ENCODE peak calls at places on chromosome 10, in seven cellular contexts. D is tibial nerve, O is BE2C, P is adrenal gland, C is IMR-90, R is GM12865, V is astrocyte of the spinal cord. W is an unnamed sample.

GRCh38 chr10:115432188-115432819 is 339.1 kb downstream of the ATRNL1 start:
- DNase-seq in P (no peak), C (peak; percentile 6), R (peak; percentile 7), O (no peak), D (no peak), V (peak; percentile 40), W (peak; percentile 60)

GRCh38 chr10:69818676-69819239 is 17.1 kb downstream of the COL13A1 start:
- DNase-seq in C (peak; percentile 38), D (no peak), O (no peak), P (no peak), R (no peak), V (no peak), W (no peak)

GRCh38 chr10:72335394-72336258 is 19.1 kb downstream of the DNAJB12 start:
- DNase-seq in C (no peak), R (peak; percentile 90), O (peak; percentile 87), D (peak; percentile 76), P (peak; percentile 94), V (peak; percentile 86), W (peak; percentile 93)

GRCh38 chr10:131855396-131855762 is 45.4 kb upstream of the PPP2R2D start:
- DNase-seq in D (no peak), R (no peak), P (peak; percentile 5), C (no peak), V (no peak), O (peak; percentile 2), W (no peak)

GRCh38 chr10:69456880-69457693 is 5.8 kb downstream of the TSPAN15 start:
- DNase-seq in C (no peak), O (no peak), P (no peak), R (no peak), D (no peak), V (no peak), W (no peak)

GRCh38 chr10:69241575-69241974 is 21.4 kb downstream of the HKDC1 start:
- DNase-seq in V (peak; percentile 35), C (no peak), P (no peak), D (no peak), R (no peak), O (no peak), W (no peak)

GRCh38 chr10:110033724-110034235 is 26.0 kb downstream of the ADD3 start:
- DNase-seq in V (no peak), D (no peak), C (no peak), O (no peak), R (no peak), P (no peak), W (no peak)

GRCh38 chr10:103069453-103070331 is 123.4 kb downstream of the NT5C2 start:
- DNase-seq in R (peak; percentile 83), C (peak; percentile 68), O (peak; percentile 66), D (peak; percentile 26), P (peak; percentile 53), V (peak; percentile 61), W (peak; percentile 74)

GRCh38 chr10:9227679-9228365 is 1173.3 kb downstream of the GATA3 start:
- DNase-seq in C (no peak), P (no peak), O (no peak), D (no peak), R (no peak), V (no peak), W (no peak)

GRCh38 chr10:87605656-87606308 is 53.9 kb upstream of the PAPSS2 start:
- DNase-seq in O (no peak), R (no peak), P (no peak), V (peak; percentile 57), C (no peak), D (no peak), W (peak; percentile 65)

GRCh38 chr10:521261-521660 is 168.2 kb downstream of the DIP2C start:
- DNase-seq in C (no peak), D (no peak), O (no peak), R (no peak), P (no peak), V (no peak), W (no peak)

GRCh38 chr10:29666201-29666600 is 31.4 kb upstream of the SVIL start:
- DNase-seq in R (no peak), O (no peak), C (no peak), P (no peak), V (no peak), D (no peak), W (no peak)

GRCh38 chr10:114928818-114929217 is 9.2 kb upstream of the TRUB1 start:
- DNase-seq in O (no peak), R (no peak), D (no peak), C (no peak), P (peak; percentile 39), V (no peak), W (no peak)

GRCh38 chr10:69316313-69317059 is 38.2 kb downstream of the HK1 start:
- DNase-seq in C (peak; percentile 46), P (peak; percentile 78), R (no peak), V (no peak), O (no peak), D (peak; percentile 45), W (peak; percentile 47)

GRCh38 chr10:107546239-107546638 is 381.7 kb upstream of the SORCS1 start:
- DNase-seq in D (no peak), O (peak; percentile 42), V (peak; percentile 41), P (no peak), C (peak; percentile 33), R (no peak), W (peak; percentile 77)

GRCh38 chr10:46525177-46525823 is 31.2 kb downstream of the GPRIN2 start:
- DNase-seq in R (peak; percentile 19), O (no peak), D (peak; percentile 4), C (peak; percentile 89), P (peak; percentile 16), V (peak; percentile 71), W (peak; percentile 90)

GRCh38 chr10:121519901-121520500 is 78.2 kb downstream of the FGFR2 start:
- DNase-seq in V (no peak), R (no peak), D (no peak), O (no peak), P (no peak), C (no peak), W (no peak)

GRCh38 chr10:123398180-123398591 is 244.0 kb downstream of the BUB3 start:
- DNase-seq in P (no peak), D (no peak), O (no peak), R (peak; percentile 99), C (no peak), V (no peak), W (no peak)

GRCh38 chr10:42816917-42817316 is 34.3 kb downstream of the BMS1 start:
- DNase-seq in D (no peak), R (no peak), C (no peak), P (no peak), O (no peak), V (no peak), W (no peak)

GRCh38 chr10:102367441-102367840 is 28.1 kb upstream of the NFKB2 start:
- DNase-seq in P (no peak), O (no peak), D (no peak), R (no peak), V (no peak), C (no peak), W (no peak)

GRCh38 chr10:30943451-30943850 is 88.2 kb downstream of the ZNF438 start:
- DNase-seq in D (no peak), C (no peak), R (no peak), V (no peak), O (no peak), P (no peak), W (no peak)

DNA sequence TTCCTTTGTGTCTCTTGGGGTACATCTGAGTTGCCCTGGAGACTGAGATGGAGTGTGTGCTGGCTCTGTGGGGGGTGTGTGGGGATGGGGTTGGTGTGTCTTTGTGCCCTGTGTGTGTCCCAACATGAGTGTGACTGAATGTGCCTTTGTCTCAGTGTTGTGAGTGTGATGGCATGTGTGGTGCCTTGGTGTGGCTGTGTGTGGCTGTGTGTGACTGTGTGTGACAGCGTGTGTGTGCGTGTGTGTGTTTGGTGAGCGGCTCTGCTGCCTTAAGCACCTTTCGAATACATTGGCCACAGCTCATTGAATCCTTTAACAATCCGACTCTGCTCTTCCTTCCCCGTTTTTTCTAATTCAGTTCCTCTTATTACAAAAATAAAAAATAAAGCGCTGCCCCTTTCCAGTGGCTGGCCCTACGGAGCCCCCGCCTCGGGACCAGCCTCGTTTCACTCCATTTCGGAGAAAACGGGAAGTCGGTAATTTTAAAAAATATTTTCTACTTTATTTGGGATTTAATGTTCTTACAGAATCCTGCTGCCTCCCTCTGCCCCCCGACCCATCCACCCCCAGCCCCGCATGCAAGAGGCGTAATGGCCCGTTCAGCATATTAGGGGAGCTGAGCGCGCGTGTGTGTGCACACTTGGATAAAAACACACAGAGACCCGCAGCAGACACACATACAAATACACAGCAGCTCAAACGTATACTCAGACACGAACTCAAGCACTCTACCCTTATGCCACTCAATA is 35.5 kb downstream of the HIF1AN start:
- DNase-seq in R (no peak), V (no peak), O (no peak), C (no peak), P (no peak), D (no peak), W (no peak)
- H3K4me3 ChIP-seq in R (no peak overlapping the region), V (no peak overlapping the region), O (no peak overlapping the region), C (no peak overlapping the region), P (no peak overlapping the region), D (no peak overlapping the region), W (no peak overlapping the region)

DNA sequence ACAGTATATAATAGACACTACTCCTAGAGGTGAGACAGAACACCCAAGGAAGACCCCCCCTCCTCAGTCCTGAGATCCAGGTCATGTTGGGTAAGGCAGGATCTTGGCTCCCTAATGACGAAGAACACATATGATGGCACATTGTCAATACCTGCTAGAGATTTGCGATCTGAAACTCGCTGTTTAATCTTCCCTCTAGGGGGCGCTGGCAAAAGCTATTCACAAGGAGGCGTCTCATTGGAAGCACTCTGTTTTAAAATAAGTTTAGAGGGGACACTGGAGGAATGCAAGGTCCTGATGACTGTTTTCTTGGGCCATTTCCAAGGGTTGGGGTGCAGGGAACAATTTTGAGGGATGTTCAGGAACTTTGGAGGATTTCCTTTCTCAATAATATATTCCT is 1013.7 kb upstream of the MBL2 start:
- DNase-seq in C (no peak), O (peak; percentile 13), P (no peak), D (no peak), V (no peak), R (peak; percentile 8), W (no peak)
- TF ChIP-seq CTCF in C (no peak), O (peak; percentile 56), P (no peak), D (no peak), V (no peak), R (peak; percentile 20), W (no peak)

GRCh38 chr10:100345570-100346330 is 1.3 kb upstream of the SCD start:
- DNase-seq in V (peak; percentile 79), P (peak; percentile 66), O (no peak), C (peak; percentile 74), D (no peak), R (no peak), W (peak; percentile 83)

GRCh38 chr10:100341953-100342626 is 4.9 kb upstream of the SCD start:
- DNase-seq in D (no peak), V (peak; percentile 60), P (peak; percentile 44), C (peak; percentile 60), O (peak; percentile 75), R (peak; percentile 61), W (peak; percentile 84)

GRCh38 chr10:100346351-100346764 is 675 bp upstream of the SCD start:
- DNase-seq in P (peak; percentile 58), D (peak; percentile 31), V (peak; percentile 73), C (peak; percentile 70), R (peak; percentile 89), O (peak; percentile 88), W (peak; percentile 64)

GRCh38 chr10:100342627-100342972 is 4.4 kb upstream of the SCD start:
- DNase-seq in O (no peak), V (no peak), C (no peak), P (no peak), D (no peak), R (no peak), W (no peak)

GRCh38 chr10:100344386-100344785 is 2.6 kb upstream of the SCD start:
- DNase-seq in C (no peak), V (no peak), R (no peak), D (no peak), O (no peak), P (no peak), W (no peak)
- H3K4me3 ChIP-seq in C (no peak overlapping the region), V (no peak overlapping the region), R (no peak overlapping the region), D (no peak overlapping the region), O (no peak overlapping the region), P (no peak overlapping the region), W (no peak overlapping the region)

GRCh38 chr10:98467506-98468318 is 21.0 kb upstream of the HPS1 start:
- DNase-seq in O (peak; percentile 45), P (peak; percentile 75), C (peak; percentile 83), D (peak; percentile 40), R (peak; percentile 92), V (peak; percentile 78), W (peak; percentile 90)
- TF ChIP-seq CTCF in O (peak; percentile 82), P (peak; percentile 91), C (peak; percentile 94), D (peak; percentile 66), R (peak; percentile 85), V (peak; percentile 84), W (peak; percentile 85)